ENCODE peak calls at places on chromosomes 4 and X, in eight cellular contexts. F, D, E, V, T, G, O and S are unnamed samples.

GRCh38 chrX:139949703-139950102 is 15.6 kb downstream of the CXorf66 start:
- ATAC-seq in F (no peak), D (no peak), E (no peak), V (no peak), T (no peak), G (no peak), O (no peak), S (no peak)

GRCh38 chr4:73828945-73829344 is 7.5 kb upstream of the CXCL6 start:
- ATAC-seq in F (no peak), D (no peak), E (no peak), V (no peak), T (no peak), G (no peak), O (no peak), S (no peak)

GRCh38 chrX:39859991-39860861 is 237.5 kb downstream of the BCOR start:
- ATAC-seq in F (peak; percentile 12), D (peak; percentile 67), E (peak; percentile 48), V (peak; percentile 67), T (peak; percentile 3), G (no peak), O (peak; percentile 41), S (peak; percentile 54)

GRCh38 chrX:136781180-136781797 is 557 bp upstream of the ARHGEF6 start:
- ATAC-seq in F (peak; percentile 62), D (peak; percentile 81), E (no peak), V (peak; percentile 53), T (peak; percentile 53), G (peak; percentile 69), O (peak; percentile 36), S (peak; percentile 41)

GRCh38 chr4:20137176-20137575 is 114.5 kb upstream of the SLIT2 start:
- ATAC-seq in F (no peak), D (no peak), E (no peak), V (no peak), T (no peak), G (no peak), O (no peak), S (no peak)

GRCh38 chr4:185754961-185755360 is 57.0 kb downstream of the SORBS2 start:
- ATAC-seq in F (no peak), D (peak; percentile 61), E (no peak), V (peak; percentile 56), T (no peak), G (no peak), O (no peak), S (no peak)

GRCh38 chrX:68508799-68509198 is 9.9 kb downstream of the YIPF6 start:
- ATAC-seq in F (no peak), D (peak; percentile 34), E (no peak), V (no peak), T (no peak), G (no peak), O (peak; percentile 63), S (no peak)

GRCh38 chrX:49042581-49043219 is 457 bp downstream of the TFE3 start:
- ATAC-seq in F (no peak), D (peak; percentile 11), E (peak; percentile 1), V (peak; percentile 0), T (no peak), G (peak; percentile 0), O (peak; percentile 2), S (no peak)

GRCh38 chrX:136227948-136228584 is 23.1 kb downstream of the MAP7D3 start:
- ATAC-seq in F (no peak), D (no peak), E (no peak), V (peak; percentile 78), T (no peak), G (no peak), O (peak; percentile 43), S (no peak)

GRCh38 chrX:132443736-132444135 is 45.1 kb downstream of the MBNL3 start:
- ATAC-seq in F (no peak), D (no peak), E (no peak), V (no peak), T (no peak), G (no peak), O (no peak), S (no peak)

GRCh38 chr4:143441678-143442077 is 71.8 kb upstream of the SMARCA5 start:
- ATAC-seq in F (no peak), D (no peak), E (no peak), V (no peak), T (no peak), G (no peak), O (no peak), S (no peak)

GRCh38 chr4:131408102-131408501 is 1741.0 kb upstream of the PCDH10 start:
- ATAC-seq in F (no peak), D (no peak), E (no peak), V (no peak), T (no peak), G (no peak), O (no peak), S (no peak)

GRCh38 chr4:81562093-81562492 is 90.4 kb upstream of the RASGEF1B start:
- ATAC-seq in F (no peak), D (no peak), E (peak; percentile 17), V (no peak), T (no peak), G (no peak), O (peak; percentile 76), S (no peak)

GRCh38 chr4:40627540-40627939 is 2.1 kb downstream of the RBM47 start:
- ATAC-seq in F (no peak), D (no peak), E (no peak), V (no peak), T (no peak), G (no peak), O (no peak), S (no peak)

GRCh38 chrX:38018734-38019410 is 12.5 kb downstream of the SYTL5 start:
- ATAC-seq in F (no peak), D (no peak), E (peak; percentile 78), V (no peak), T (no peak), G (no peak), O (no peak), S (no peak)

GRCh38 chr4:25677943-25678342 is 22.3 kb downstream of the SLC34A2 start:
- ATAC-seq in F (no peak), D (no peak), E (no peak), V (no peak), T (no peak), G (no peak), O (no peak), S (no peak)

GRCh38 chr4:41189669-41190068 is 24.7 kb downstream of the APBB2 start:
- ATAC-seq in F (no peak), D (no peak), E (no peak), V (no peak), T (no peak), G (no peak), O (no peak), S (no peak)

GRCh38 chrX:17567173-17567572 is 170.1 kb upstream of the SCML1 start:
- ATAC-seq in F (no peak), D (no peak), E (no peak), V (no peak), T (no peak), G (no peak), O (no peak), S (no peak)

GRCh38 chr4:167034983-167035382 is 199.3 kb downstream of the SPOCK3 start:
- ATAC-seq in F (no peak), D (no peak), E (no peak), V (no peak), T (no peak), G (no peak), O (no peak), S (no peak)

GRCh38 chrX:33194876-33195433 is 16.4 kb downstream of the DMD start:
- ATAC-seq in F (no peak), D (no peak), E (no peak), V (no peak), T (no peak), G (peak; percentile 95), O (no peak), S (peak; percentile 78)

GRCh38 chr4:145808021-145808650 is 128.2 kb downstream of the C4orf51 start:
- ATAC-seq in F (peak; percentile 64), D (peak; percentile 74), E (peak; percentile 86), V (peak; percentile 68), T (no peak), G (peak; percentile 71), O (peak; percentile 48), S (peak; percentile 58)

GRCh38 chr4:99540287-99540939 is 23.4 kb downstream of the TRMT10A start:
- ATAC-seq in F (no peak), D (no peak), E (peak; percentile 61), V (peak; percentile 38), T (no peak), G (no peak), O (no peak), S (no peak)
- H3K27ac ChIP-seq in F (no peak overlapping the region), D (no peak overlapping the region), E (no peak overlapping the region), V (peak overlapping the region; percentile 42), T (no peak overlapping the region), G (no peak overlapping the region), O (no peak overlapping the region), S (no peak overlapping the region)

DNA sequence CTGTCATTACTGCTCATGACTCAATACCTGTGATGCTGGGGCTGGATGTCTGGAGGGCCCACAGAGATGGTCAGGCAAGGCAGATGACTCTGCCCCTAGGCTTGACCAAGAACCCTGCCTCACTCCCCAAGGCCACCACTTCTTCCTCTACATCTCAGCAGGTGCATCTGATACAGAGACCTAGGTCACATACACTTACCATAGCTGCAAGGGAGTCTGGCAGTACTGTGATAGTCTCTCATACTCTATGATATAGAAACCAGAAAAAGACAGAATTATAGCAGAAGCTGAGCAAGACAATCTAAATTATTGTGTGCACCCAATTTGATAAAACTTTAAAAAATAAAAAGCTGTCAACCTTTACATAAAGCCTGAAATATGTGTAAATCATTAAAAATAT is 477.1 kb upstream of the GALNT7 start:
- ATAC-seq in F (no peak), D (no peak), E (no peak), V (no peak), T (no peak), G (no peak), O (no peak), S (no peak)
- H3K9me3 ChIP-seq in F (peaks cover 3% of the 10 kb centered on the region), D (peaks cover 17% of the 10 kb centered on the region), E (no peaks in the 10 kb centered on the region), V (no peaks in the 10 kb centered on the region), T (peaks cover 4% of the 10 kb centered on the region), G (no peaks in the 10 kb centered on the region), O (peaks cover 12% of the 10 kb centered on the region), S (no peaks in the 10 kb centered on the region)

GRCh38 chr4:140097572-140097971 is 56.4 kb downstream of the MAML3 start:
- ATAC-seq in F (no peak), D (no peak), E (no peak), V (no peak), T (no peak), G (no peak), O (no peak), S (no peak)

GRCh38 chr4:140096483-140096861 is 57.5 kb downstream of the MAML3 start:
- ATAC-seq in F (no peak), D (no peak), E (no peak), V (no peak), T (no peak), G (no peak), O (peak; percentile 9), S (no peak)

GRCh38 chr4:140094701-140095420 is 59.1 kb downstream of the MAML3 start:
- ATAC-seq in F (peak; percentile 69), D (peak; percentile 72), E (peak; percentile 77), V (peak; percentile 26), T (peak; percentile 82), G (no peak), O (peak; percentile 53), S (peak; percentile 61)

GRCh38 chr4:140096921-140097320 is 57.1 kb downstream of the MAML3 start:
- ATAC-seq in F (peak; percentile 23), D (no peak), E (no peak), V (no peak), T (no peak), G (no peak), O (no peak), S (no peak)

GRCh38 chr4:140095694-140096482 is 58.1 kb downstream of the MAML3 start:
- ATAC-seq in F (peak; percentile 38), D (peak; percentile 67), E (peak; percentile 34), V (peak; percentile 10), T (peak; percentile 75), G (peak; percentile 21), O (peak; percentile 72), S (peak; percentile 34)
- H3K27ac ChIP-seq in F (peak overlapping the region; percentile 27), D (peak overlapping the region; percentile 72), E (peak overlapping the region; percentile 40), V (peak overlapping the region; percentile 98), T (peak overlapping the region; percentile 83), G (peak overlapping the region; percentile 75), O (peak overlapping the region; percentile 69), S (peak overlapping the region; percentile 69)

GRCh38 chrX:110037181-110037580 is 34.3 kb downstream of the TMEM164 start:
- ATAC-seq in F (no peak), D (no peak), E (no peak), V (peak; percentile 71), T (no peak), G (no peak), O (no peak), S (no peak)
- H3K9me3 ChIP-seq in F (no peaks in the 10 kb centered on the region), D (no peaks in the 10 kb centered on the region), E (no peaks in the 10 kb centered on the region), V (no peaks in the 10 kb centered on the region), T (no peaks in the 10 kb centered on the region), G (no peaks in the 10 kb centered on the region), O (no peaks in the 10 kb centered on the region), S (no peaks in the 10 kb centered on the region)